ENCODE peak calls at places on chromosomes 5 and 9, in ten cellular contexts. M is globus pallidus, K is hippocampal formation, Y is natural killer cell, N is upper lobe of right lung, D is activated T-cell treated with anti-CD3 and anti-CD28 coated beads for 1 hour, V is dorsolateral prefrontal cortex, L is NCI-H1092 treated with DMSO at 0.1 percent for 48 hours, H is cardiac muscle cell, S is T-helper 9 cell. U is an unnamed sample.

GRCh38 chr5:79694652-79695051 is 5.0 kb downstream of the CMYA5 start:
- DNase-seq in K (no peak), D (no peak), L (no peak), V (no peak), N (no peak), S (no peak), Y (no peak), M (no peak), H (peak; percentile 85), U (no peak)

GRCh38 chr5:32290922-32291321 is 21.8 kb downstream of the MTMR12 start:
- DNase-seq in Y (no peak), D (no peak), V (no peak), L (no peak), N (no peak), M (no peak), K (no peak), H (no peak), S (no peak), U (no peak)

GRCh38 chr5:43017438-43017820 is 22.7 kb downstream of the ANXA2R start:
- DNase-seq in M (peak; percentile 30), V (no peak), Y (peak; percentile 39), S (no peak), K (no peak), L (peak; percentile 74), N (no peak), D (peak; percentile 41), H (peak; percentile 45), U (no peak)

GRCh38 chr9:120331913-120332312 is 248.1 kb downstream of the CDK5RAP2 start:
- DNase-seq in Y (no peak), M (no peak), L (no peak), V (no peak), H (no peak), N (no peak), K (no peak), S (no peak), D (no peak), U (no peak)

GRCh38 chr5:15383469-15383868 is 116.5 kb upstream of the FBXL7 start:
- DNase-seq in M (peak; percentile 24), S (no peak), N (no peak), V (no peak), L (no peak), D (no peak), K (peak; percentile 6), H (peak; percentile 13), Y (no peak), U (no peak)

GRCh38 chr5:36740259-36740898 is 134.0 kb downstream of the SLC1A3 start:
- DNase-seq in M (no peak), H (no peak), N (no peak), D (no peak), S (no peak), L (no peak), K (no peak), Y (no peak), V (no peak), U (no peak)

GRCh38 chr9:71744754-71745521 is 23.4 kb downstream of the CEMIP2 start:
- DNase-seq in D (no peak), K (no peak), N (no peak), Y (no peak), S (no peak), V (no peak), L (no peak), H (no peak), M (no peak), U (no peak)

GRCh38 chr5:151565971-151566370 is 25.2 kb downstream of the FAT2 start:
- DNase-seq in Y (no peak), H (no peak), N (no peak), K (no peak), S (no peak), M (no peak), V (no peak), D (no peak), L (no peak), U (no peak)

GRCh38 chr5:134086943-134087305 is 27.6 kb upstream of the TCF7 start:
- DNase-seq in V (no peak), H (no peak), S (peak; percentile 63), N (no peak), L (no peak), D (peak; percentile 73), K (no peak), M (no peak), Y (no peak), U (no peak)

U was measured in NCI-H446 treated with DMSO at 0.1 percent for 48 hours.